ENCODE peak calls at places on chromosomes 2 and 18, in nine cellular contexts. L is spleen, Q is sigmoid colon, W is transverse colon, I is tibial nerve, A is endothelial cell of umbilical vein, U is GM12878, D is OCI-LY7, J is MM.1S. H is an unnamed sample. For H3K4me1, the result is how much of the 10 kb centered on the place peaks cover.

GRCh38 chr2:109470121-109470921 is 143.4 kb downstream of the SEPTIN10 start:
- DNase-seq in L (peak), Q (no peak), W (peak), I (no peak), A (peak), U (no peak), D (peak), J (peak), H (no peak)

GRCh38 chr18:12057419-12058039 is 36.1 kb upstream of the ANKRD62 start:
- DNase-seq in L (no peak), Q (no peak), W (no peak), I (no peak), A (no peak), U (no peak), D (no peak), J (no peak), H (no peak)

GRCh38 chr2:130841741-130842365 is 5.1 kb downstream of the ARHGEF4 start:
- DNase-seq in L (peak), Q (no peak), W (no peak), I (no peak), A (no peak), U (no peak), D (no peak), J (no peak), H (no peak)

GRCh38 chr2:38370664-38371063 is 6.4 kb downstream of the ATL2 start:
- DNase-seq in L (no peak), Q (no peak), W (no peak), I (no peak), A (no peak), U (no peak), D (no peak), J (no peak), H (no peak)

GRCh38 chr2:140863713-140864112 is 1267.1 kb downstream of the LRP1B start:
- DNase-seq in L (no peak), Q (no peak), W (no peak), I (no peak), A (peak), U (peak), D (peak), J (peak), H (no peak)

GRCh38 chr2:196331816-196332215 is 160.4 kb upstream of the STK17B start:
- DNase-seq in L (no peak), Q (no peak), W (no peak), I (no peak), A (peak), U (no peak), D (no peak), J (no peak), H (no peak)

GRCh38 chr2:193837368-193837767 is 1642.6 kb upstream of the TMEFF2 start:
- DNase-seq in L (no peak), Q (no peak), W (no peak), I (no peak), A (peak), U (no peak), D (no peak), J (no peak), H (no peak)

GRCh38 chr2:46400041-46400440 is 79.3 kb upstream of the TMEM247 start:
- DNase-seq in L (no peak), Q (no peak), W (no peak), I (no peak), A (no peak), U (no peak), D (no peak), J (no peak), H (no peak)

GRCh38 chr18:31219395-31219794 is 56.7 kb upstream of the DSC1 start:
- DNase-seq in L (no peak), Q (no peak), W (no peak), I (no peak), A (no peak), U (no peak), D (no peak), J (peak), H (no peak)

GRCh38 chr2:460861-461260 is 173.0 kb upstream of the ALKAL2 start:
- DNase-seq in L (no peak), Q (no peak), W (peak), I (no peak), A (no peak), U (no peak), D (no peak), J (peak), H (no peak)

GRCh38 chr2:159744363-159744762 is 32.1 kb downstream of the MARCHF7 start:
- DNase-seq in L (no peak), Q (no peak), W (no peak), I (no peak), A (peak), U (no peak), D (no peak), J (no peak), H (no peak)

GRCh38 chr18:44786697-44787096 is 106.0 kb downstream of the SETBP1 start:
- DNase-seq in L (no peak), Q (no peak), W (no peak), I (no peak), A (no peak), U (no peak), D (no peak), J (peak), H (no peak)

GRCh38 chr2:12819721-12820120 is 103.0 kb downstream of the TRIB2 start:
- DNase-seq in L (no peak), Q (no peak), W (no peak), I (no peak), A (no peak), U (no peak), D (no peak), J (no peak), H (no peak)

GRCh38 chr2:205751621-205752031 is 69.3 kb downstream of the NRP2 start:
- DNase-seq in L (no peak), Q (no peak), W (no peak), I (no peak), A (no peak), U (no peak), D (no peak), J (no peak), H (no peak)

GRCh38 chr2:54499666-54500065 is 43.5 kb downstream of the SPTBN1 start:
- DNase-seq in L (no peak), Q (no peak), W (no peak), I (peak), A (peak), U (no peak), D (no peak), J (no peak), H (no peak)
- H3K4me1 ChIP-seq in L (under half), Q (half or more), W (under half), I (half or more), A (under half), U (under half), D (under half), J (under half), H (under half)

GRCh38 chr2:236553522-236553921 is 16.1 kb upstream of the ACKR3 start:
- DNase-seq in L (no peak), Q (no peak), W (no peak), I (no peak), A (no peak), U (no peak), D (no peak), J (no peak), H (no peak)
- H3K4me1 ChIP-seq in L (half or more), Q (under half), W (under half), I (under half), A (under half), U (half or more), D (under half), J (under half), H (under half)

DNA sequence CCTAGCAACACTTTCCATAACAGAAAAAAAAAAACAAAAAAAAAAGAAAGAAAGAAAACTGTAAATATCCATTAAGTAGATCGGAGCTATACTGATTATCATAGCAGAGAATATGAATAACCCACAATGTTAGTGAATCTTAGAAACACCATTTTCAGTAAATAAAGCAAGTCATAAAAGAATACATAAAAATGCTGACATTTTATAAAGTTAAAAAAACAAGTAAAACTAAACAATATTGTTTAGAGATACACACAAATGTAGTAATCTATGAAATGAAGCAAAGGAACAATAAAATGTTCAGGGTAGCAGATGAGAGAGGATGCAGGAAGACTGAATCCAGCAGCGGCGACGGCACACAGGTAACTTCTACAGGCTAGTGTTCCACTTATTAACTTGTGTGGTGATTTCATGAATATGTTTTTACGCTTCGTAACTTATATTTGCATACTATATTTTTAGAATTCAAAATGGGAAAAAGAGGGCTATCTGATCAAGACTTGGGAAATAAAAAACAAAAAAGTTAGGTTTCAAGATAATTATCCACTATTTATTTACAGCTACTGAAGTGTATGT is 4.8 kb downstream of the ROCK2 start:
- DNase-seq in L (no peak), Q (no peak), W (no peak), I (no peak), A (no peak), U (no peak), D (no peak), J (no peak), H (no peak)
- H3K4me1 ChIP-seq in L (half or more), Q (under half), W (half or more), I (under half), A (under half), U (under half), D (under half), J (under half), H (under half)

DNA sequence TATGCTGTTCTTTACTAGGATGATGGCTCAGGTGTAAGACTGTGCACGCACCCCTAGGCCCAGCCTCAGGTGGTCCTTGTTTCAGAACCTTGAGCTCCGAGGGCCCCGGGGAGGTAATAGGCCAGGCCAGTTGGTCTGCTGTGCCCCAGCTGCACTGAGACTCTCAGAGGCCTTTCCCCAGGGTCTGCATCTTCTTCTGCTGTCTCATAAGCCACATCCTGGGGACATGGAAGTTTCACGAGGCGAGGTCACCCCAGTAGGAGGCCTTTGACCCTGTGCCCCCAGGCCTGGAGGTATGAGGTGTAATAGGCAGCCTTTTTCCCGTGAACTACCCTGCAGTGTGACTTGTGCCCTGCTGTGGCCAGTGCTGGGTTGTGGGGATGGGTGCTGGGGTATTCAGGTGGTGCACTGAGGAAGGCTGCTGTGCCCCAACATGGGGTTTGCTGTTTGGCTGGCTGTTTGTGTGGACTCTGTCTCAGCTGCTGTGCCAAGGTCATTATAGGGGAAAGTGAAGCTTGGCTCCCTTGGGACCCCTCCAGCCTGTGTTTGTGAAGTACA is 6.9 kb downstream of the OXER1 start:
- DNase-seq in L (no peak), Q (no peak), W (no peak), I (no peak), A (no peak), U (no peak), D (no peak), J (no peak), H (no peak)
- H3K4me1 ChIP-seq in L (under half), Q (under half), W (under half), I (under half), A (under half), U (under half), D (under half), J (under half), H (under half)

DNA sequence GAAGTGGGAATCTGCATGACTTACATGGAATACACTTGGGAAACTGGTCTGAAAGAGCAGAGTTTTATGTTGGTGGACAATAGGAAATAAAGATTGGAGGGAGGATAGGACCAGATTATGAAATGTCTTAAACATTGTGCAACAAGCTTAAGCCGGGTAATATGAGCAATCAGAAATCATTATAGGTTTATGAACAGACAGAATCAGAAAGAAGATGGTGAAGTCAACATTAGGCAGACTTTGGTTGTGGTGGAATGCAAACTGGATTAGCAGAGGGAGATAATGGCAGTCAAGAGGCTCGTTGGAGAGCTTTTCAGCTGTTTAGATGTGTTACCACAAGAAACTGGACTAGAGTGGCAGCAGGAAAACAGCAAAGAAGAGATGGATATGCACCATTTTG is 43.5 kb downstream of the CRIM1 start:
- DNase-seq in L (no peak), Q (no peak), W (no peak), I (no peak), A (no peak), U (no peak), D (no peak), J (no peak), H (no peak)
- H3K4me1 ChIP-seq in L (under half), Q (under half), W (half or more), I (under half), A (half or more), U (under half), D (under half), J (under half), H (under half)

GRCh38 chr2:25338401-25338800 is 3.3 kb downstream of the DNMT3A start:
- DNase-seq in L (peak), Q (no peak), W (no peak), I (no peak), A (no peak), U (no peak), D (no peak), J (no peak), H (no peak)

GRCh38 chr2:25337891-25338290 is 3.8 kb downstream of the DNMT3A start:
- DNase-seq in L (peak), Q (no peak), W (no peak), I (no peak), A (no peak), U (no peak), D (no peak), J (no peak), H (no peak)

GRCh38 chr2:25336446-25336845 is 5.3 kb downstream of the DNMT3A start:
- DNase-seq in L (peak), Q (no peak), W (no peak), I (no peak), A (no peak), U (no peak), D (no peak), J (no peak), H (no peak)

GRCh38 chr2:25335971-25336370 is 5.8 kb downstream of the DNMT3A start:
- DNase-seq in L (peak), Q (no peak), W (no peak), I (no peak), A (no peak), U (no peak), D (no peak), J (no peak), H (no peak)

GRCh38 chr2:25337276-25337675 is 4.4 kb downstream of the DNMT3A start:
- DNase-seq in L (peak), Q (no peak), W (no peak), I (no peak), A (no peak), U (no peak), D (peak), J (no peak), H (no peak)
- H3K4me1 ChIP-seq in L (half or more), Q (half or more), W (half or more), I (under half), A (under half), U (under half), D (under half), J (under half), H (under half)